ENCODE peak calls at places on chromosome 9, in eight cellular contexts. G, F, P, S, M, K, O and Z are unnamed samples.
A peak's percentile ranks its signal among the peaks of the same experiment; 100 is the strongest.

GRCh38 chr9:4277531-4277991 is 22.3 kb downstream of the GLIS3 start:
- DNase-seq in G (peak; percentile 55), F (no peak), P (no peak), S (no peak), M (no peak), K (no peak), O (no peak), Z (no peak)

GRCh38 chr9:95581900-95582299 is 65.1 kb upstream of the PTCH1 start:
- DNase-seq in G (no peak), F (no peak), P (no peak), S (no peak), M (no peak), K (no peak), O (no peak), Z (no peak)

GRCh38 chr9:131179561-131180219 is 54.3 kb downstream of the NUP214 start:
- DNase-seq in G (peak; percentile 81), F (no peak), P (no peak), S (no peak), M (no peak), K (no peak), O (no peak), Z (peak; percentile 94)

GRCh38 chr9:101480386-101480785 is 44.8 kb upstream of the ALDOB start:
- DNase-seq in G (no peak), F (no peak), P (no peak), S (no peak), M (no peak), K (no peak), O (no peak), Z (no peak)

GRCh38 chr9:70563437-70564204 is 149.2 kb upstream of the KLF9 start:
- DNase-seq in G (peak; percentile 75), F (no peak), P (no peak), S (no peak), M (no peak), K (no peak), O (no peak), Z (peak; percentile 93)

GRCh38 chr9:90517103-90517502 is 125.5 kb downstream of the DIRAS2 start:
- DNase-seq in G (no peak), F (no peak), P (no peak), S (no peak), M (no peak), K (no peak), O (no peak), Z (no peak)

GRCh38 chr9:78015242-78015641 is 16.4 kb downstream of the GNAQ start:
- DNase-seq in G (no peak), F (no peak), P (no peak), S (no peak), M (no peak), K (no peak), O (no peak), Z (no peak)

GRCh38 chr9:122265265-122265900 is 701 bp downstream of the MRRF start:
- DNase-seq in G (peak; percentile 20), F (no peak), P (no peak), S (peak; percentile 2), M (no peak), K (no peak), O (no peak), Z (peak; percentile 4)

GRCh38 chr9:134386951-134387831 is 60.9 kb downstream of the RXRA start:
- DNase-seq in G (no peak), F (no peak), P (no peak), S (no peak), M (no peak), K (peak; percentile 51), O (peak; percentile 89), Z (no peak)